ENCODE peak calls at places on chromosomes 13 and 19, in ten cellular contexts. X is hepatocyte, M is astrocyte of the cerebellum, C is stomach, V is tibial nerve, S is IMR-90, J is mucosa of descending colon, G is fibroblast of lung, A is ovary, I is left ventricle myocardium inferior. Z is an unnamed sample.

GRCh38 chr13:38350114-38350617 is 515 bp downstream of the UFM1 start:
- DNase-seq in A (peak), C (peak), J (peak), M (peak), X (peak), S (peak), G (peak), V (peak), I (peak), Z (no peak)

GRCh38 chr19:8038815-8039214 is 13.7 kb upstream of the CCL25 start:
- DNase-seq in A (no peak), I (no peak), C (no peak), S (no peak), M (no peak), J (no peak), G (no peak), V (no peak), X (no peak), Z (no peak)

GRCh38 chr13:23547000-23547590 is 23.1 kb upstream of the TNFRSF19 start:
- DNase-seq in I (peak), J (no peak), M (no peak), C (no peak), V (peak), G (peak), X (peak), S (peak), A (peak), Z (peak)

GRCh38 chr19:5612891-5613290 is 9.7 kb downstream of the SAFB2 start:
- DNase-seq in V (no peak), J (no peak), S (no peak), M (no peak), G (no peak), A (peak), C (no peak), X (no peak), I (no peak), Z (no peak)

GRCh38 chr13:42753697-42754096 is 27.7 kb upstream of the FAM216B start:
- DNase-seq in I (no peak), V (no peak), S (no peak), G (peak), A (no peak), X (no peak), J (no peak), M (no peak), C (no peak), Z (no peak)

GRCh38 chr13:19067767-19068166 is 113.9 kb downstream of the TUBA3C start:
- DNase-seq in M (no peak), C (no peak), A (no peak), G (no peak), V (no peak), S (no peak), I (no peak), X (no peak), J (no peak), Z (no peak)

GRCh38 chr13:87671031-87671823 is at the start of gene SLITRK5:
- DNase-seq in S (peak), J (peak), A (peak), V (peak), C (peak), G (peak), M (peak), I (peak), X (peak), Z (peak)

GRCh38 chr19:18282021-18282787 is 782 bp upstream of the JUND start:
- DNase-seq in G (no peak), X (no peak), I (no peak), M (no peak), J (no peak), A (peak), C (no peak), S (no peak), V (no peak), Z (no peak)

GRCh38 chr13:30196025-30196424 is 111.3 kb downstream of the KATNAL1 start:
- DNase-seq in G (peak), A (no peak), I (no peak), X (no peak), V (no peak), C (no peak), J (no peak), S (peak), M (peak), Z (no peak)

GRCh38 chr13:84315527-84315926 is 433.3 kb upstream of the SLITRK1 start:
- DNase-seq in A (no peak), S (no peak), G (no peak), V (no peak), C (no peak), M (no peak), I (no peak), J (no peak), X (no peak), Z (no peak)

GRCh38 chr19:48963371-48964204 is 1.5 kb upstream of the FTL start:
- DNase-seq in A (peak), X (peak), S (peak), C (peak), V (peak), M (no peak), G (peak), I (peak), J (peak), Z (peak)

GRCh38 chr19:9702186-9702585 is 27.3 kb upstream of the ZNF562 start:
- DNase-seq in J (no peak), A (no peak), M (no peak), V (no peak), G (no peak), S (no peak), I (no peak), X (no peak), C (no peak), Z (no peak)

GRCh38 chr13:93984070-93984469 is 495.4 kb downstream of the DCT start:
- DNase-seq in S (no peak), V (no peak), A (no peak), I (no peak), X (no peak), J (no peak), G (no peak), M (no peak), C (no peak), Z (no peak)

GRCh38 chr19:37466277-37466797 is 907 bp downstream of the ZNF569 start:
- DNase-seq in M (no peak), G (no peak), V (no peak), J (peak), I (no peak), X (no peak), A (no peak), C (no peak), S (no peak), Z (no peak)

GRCh38 chr13:35630551-35631275 is 154.2 kb upstream of the MAB21L1 start:
- DNase-seq in I (no peak), J (peak), C (no peak), G (peak), S (peak), V (no peak), X (peak), M (peak), A (no peak), Z (peak)

GRCh38 chr13:73107970-73108369 is 49.2 kb downstream of the KLF5 start:
- DNase-seq in M (no peak), J (no peak), G (no peak), V (no peak), A (no peak), I (no peak), X (no peak), C (no peak), S (no peak), Z (no peak)

DNA sequence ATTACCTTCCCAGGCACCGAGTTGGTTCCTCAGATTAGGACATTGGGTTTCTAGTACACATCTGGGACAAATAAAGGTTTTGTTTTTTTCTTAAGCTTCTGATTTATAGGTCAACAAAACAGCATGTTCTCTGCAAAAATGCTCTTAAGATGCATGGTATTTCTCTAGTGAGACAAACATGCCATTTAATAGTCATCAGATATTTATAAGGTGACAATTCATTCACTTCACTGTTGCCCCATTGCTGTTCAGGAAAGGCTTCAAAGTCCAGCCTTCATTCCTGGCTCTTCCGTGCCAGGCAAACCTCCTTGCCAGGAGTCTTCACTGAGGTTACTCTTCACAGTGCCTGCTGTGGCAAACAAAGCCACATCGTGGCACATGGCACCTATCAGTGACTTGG is 156.3 kb upstream of the FNDC3A start:
- DNase-seq in M (no peak), S (no peak), I (no peak), V (no peak), J (no peak), C (no peak), A (no peak), G (no peak), X (no peak), Z (no peak)
- TF ChIP-seq CTCF in M (no peak), S (no peak), I (no peak), V (no peak), J (no peak), C (no peak), A (no peak), G (no peak), X (no peak), Z (no peak)

DNA sequence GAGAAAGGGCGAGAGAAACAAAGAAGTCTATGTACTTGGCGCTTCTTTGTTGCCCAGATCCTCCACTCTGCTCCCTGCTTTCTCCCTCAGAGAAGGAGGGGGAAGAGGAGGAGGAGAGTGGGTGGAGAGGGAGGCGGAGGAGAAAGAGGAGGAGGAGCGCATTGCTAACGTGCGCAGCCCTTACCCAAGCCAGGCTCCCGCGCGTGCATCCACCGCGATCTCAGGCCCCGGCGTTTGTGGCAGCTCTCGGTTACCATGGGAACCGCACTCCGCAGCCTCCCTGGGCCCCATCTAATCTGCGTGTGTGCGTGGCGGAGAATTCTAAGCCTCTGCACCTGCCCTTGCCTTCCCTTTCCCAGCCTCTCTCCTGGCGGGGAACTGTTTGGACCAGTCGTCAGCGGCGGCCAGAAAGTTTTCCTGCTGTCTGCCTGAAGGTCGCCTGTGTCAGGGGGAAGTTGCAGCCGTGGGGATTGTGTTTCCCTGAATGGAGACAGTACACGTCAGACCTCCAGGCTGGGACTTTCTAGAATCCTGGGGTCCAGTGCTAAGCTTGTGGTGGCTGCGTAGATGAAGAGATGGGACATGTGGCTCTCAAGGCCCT is at the start of gene ERICH6B:
- DNase-seq in M (no peak), J (no peak), I (peak), X (peak), S (peak), A (peak), C (no peak), V (no peak), G (peak), Z (peak)
- H3K4me3 ChIP-seq in M (peak), J (no peak), I (peak), X (no peak), S (no peak), A (no peak), C (peak), V (peak), G (no peak), Z (no peak)

DNA sequence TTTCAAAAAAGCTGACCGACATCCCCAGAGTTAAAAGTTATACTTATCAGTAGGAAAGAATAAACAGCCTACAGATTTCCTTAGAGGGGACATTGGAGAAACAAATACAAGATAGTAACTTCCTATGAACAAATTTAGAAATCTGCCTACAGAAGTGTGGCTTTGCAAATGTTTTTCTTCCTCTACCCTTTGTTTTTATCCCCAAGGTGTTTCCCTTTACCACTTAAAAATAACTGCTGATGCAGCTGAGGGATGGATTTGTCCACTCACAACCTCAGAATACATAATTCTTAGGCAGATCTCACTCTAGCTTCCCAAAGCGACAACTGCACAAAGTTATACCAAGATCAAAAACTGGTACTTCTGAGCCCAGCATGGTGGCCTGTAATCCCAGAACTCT is 20.9 kb downstream of the MED4 start:
- DNase-seq in M (no peak), X (no peak), C (no peak), V (no peak), A (no peak), G (no peak), I (no peak), J (no peak), S (no peak), Z (no peak)
- TF ChIP-seq CTCF in M (no peak), X (no peak), C (no peak), V (no peak), A (no peak), G (no peak), I (no peak), J (no peak), S (no peak), Z (no peak)

DNA sequence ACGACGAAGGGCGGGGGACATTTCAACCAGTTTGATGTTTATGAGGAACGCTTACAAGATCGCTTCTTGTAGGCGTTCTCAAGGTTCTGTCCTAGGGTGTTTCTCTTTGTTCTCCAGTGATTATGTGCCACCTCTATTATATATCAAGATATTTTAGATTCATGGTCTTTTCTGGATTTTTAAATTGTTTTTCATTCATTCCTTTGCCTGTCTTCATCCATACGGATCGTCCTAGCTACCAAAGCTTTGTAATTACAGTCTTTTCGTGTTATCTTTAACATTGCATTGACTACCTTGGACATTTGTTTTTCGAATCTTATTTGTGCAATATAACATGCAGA is 342 bp upstream of the EID2 start:
- DNase-seq in A (no peak), I (no peak), M (no peak), S (no peak), J (no peak), C (no peak), G (no peak), X (no peak), V (no peak), Z (no peak)
- H3K4me3 ChIP-seq in A (peak), I (peak), M (peak), S (no peak), J (peak), C (peak), G (peak), X (no peak), V (peak), Z (peak)

GRCh38 chr13:49821216-49821820 is 28.8 kb upstream of the KPNA3 start:
- DNase-seq in V (no peak), G (no peak), I (no peak), A (no peak), C (no peak), M (no peak), X (no peak), J (no peak), S (no peak), Z (no peak)
- TF ChIP-seq CTCF in V (no peak), G (no peak), I (no peak), A (no peak), C (no peak), M (no peak), X (no peak), J (no peak), S (no peak), Z (peak)